ENCODE peak calls at places on chromosomes 13 and 19, in five cellular contexts. One of them, this sample, is unnamed.

GRCh38 chr13:72368031-72368430 is 359.4 kb downstream of the MZT1 start:
- DNase-seq in GM12878: no peak
- DNase-seq in SK-N-SH: no peak
- DNase-seq in HepG2: no peak
- DNase-seq in K562: no peak
- DNase-seq in this sample: no peak

GRCh38 chr13:82165396-82166174 is 1716.7 kb downstream of the SLITRK1 start:
- DNase-seq in K562: no peak
- DNase-seq in GM12878: no peak
- DNase-seq in SK-N-SH: peak
- DNase-seq in HepG2: no peak
- DNase-seq in this sample: peak

GRCh38 chr19:42433503-42434260 is 6.5 kb upstream of the LIPE start:
- DNase-seq in SK-N-SH: no peak
- DNase-seq in HepG2: peak
- DNase-seq in GM12878: no peak
- DNase-seq in K562: peak
- DNase-seq in this sample: peak

GRCh38 chr19:48135411-48135810 is 24.8 kb upstream of the PLA2G4C start:
- DNase-seq in HepG2: no peak
- DNase-seq in K562: no peak
- DNase-seq in GM12878: no peak
- DNase-seq in SK-N-SH: peak
- DNase-seq in this sample: peak

GRCh38 chr19:48400018-48400742 is 6.7 kb downstream of the GRIN2D start:
- DNase-seq in K562: peak
- DNase-seq in HepG2: peak
- DNase-seq in SK-N-SH: peak
- DNase-seq in GM12878: no peak
- DNase-seq in this sample: peak

GRCh38 chr13:94119360-94119936 is 360.0 kb downstream of the DCT start:
- DNase-seq in GM12878: no peak
- DNase-seq in K562: no peak
- DNase-seq in SK-N-SH: no peak
- DNase-seq in HepG2: peak
- DNase-seq in this sample: no peak

GRCh38 chr13:45162821-45163220 is 38.0 kb downstream of the KCTD4 start:
- DNase-seq in K562: no peak
- DNase-seq in GM12878: no peak
- DNase-seq in HepG2: no peak
- DNase-seq in SK-N-SH: no peak
- DNase-seq in this sample: peak

GRCh38 chr13:35791191-35791902 is 314.9 kb upstream of the MAB21L1 start:
- DNase-seq in SK-N-SH: no peak
- DNase-seq in HepG2: no peak
- DNase-seq in GM12878: no peak
- DNase-seq in K562: no peak
- DNase-seq in this sample: peak

GRCh38 chr19:18046066-18046718 is 38.2 kb downstream of the ARRDC2 start:
- DNase-seq in SK-N-SH: no peak
- DNase-seq in GM12878: no peak
- DNase-seq in K562: no peak
- DNase-seq in HepG2: peak
- DNase-seq in this sample: no peak

GRCh38 chr13:40786568-40786996 is 2.8 kb upstream of the SLC25A15 start:
- DNase-seq in HepG2: peak
- DNase-seq in GM12878: no peak
- DNase-seq in SK-N-SH: no peak
- DNase-seq in K562: no peak
- DNase-seq in this sample: no peak

GRCh38 chr13:84208251-84208650 is 326.0 kb upstream of the SLITRK1 start:
- DNase-seq in K562: no peak
- DNase-seq in GM12878: no peak
- DNase-seq in SK-N-SH: no peak
- DNase-seq in HepG2: no peak
- DNase-seq in this sample: no peak

GRCh38 chr13:35781661-35782060 is 305.2 kb upstream of the MAB21L1 start:
- DNase-seq in GM12878: no peak
- DNase-seq in K562: no peak
- DNase-seq in SK-N-SH: no peak
- DNase-seq in HepG2: no peak
- DNase-seq in this sample: no peak

GRCh38 chr19:54133312-54133956 is 4.1 kb upstream of the CNOT3 start:
- DNase-seq in K562: no peak
- DNase-seq in GM12878: no peak
- DNase-seq in HepG2: peak
- DNase-seq in SK-N-SH: no peak
- DNase-seq in this sample: no peak

GRCh38 chr19:11963566-11964355 is 1.1 kb upstream of the ZNF763 start:
- DNase-seq in SK-N-SH: peak
- DNase-seq in HepG2: peak
- DNase-seq in GM12878: peak
- DNase-seq in K562: peak
- DNase-seq in this sample: no peak

GRCh38 chr19:46785054-46785979 is 3.1 kb downstream of the SLC1A5 start:
- DNase-seq in SK-N-SH: no peak
- DNase-seq in K562: no peak
- DNase-seq in HepG2: no peak
- DNase-seq in GM12878: no peak
- DNase-seq in this sample: no peak

GRCh38 chr19:15869109-15869555 is 28.7 kb downstream of the CYP4F2 start:
- DNase-seq in K562: peak
- DNase-seq in HepG2: peak
- DNase-seq in SK-N-SH: peak
- DNase-seq in GM12878: no peak
- DNase-seq in this sample: peak

GRCh38 chr13:44385847-44386246 is 12.2 kb downstream of the SERP2 start:
- DNase-seq in GM12878: no peak
- DNase-seq in K562: no peak
- DNase-seq in HepG2: no peak
- DNase-seq in SK-N-SH: no peak
- DNase-seq in this sample: no peak

GRCh38 chr13:43664700-43665191 is 122.0 kb downstream of the ENOX1 start:
- DNase-seq in GM12878: no peak
- DNase-seq in SK-N-SH: no peak
- DNase-seq in HepG2: no peak
- DNase-seq in K562: no peak
- DNase-seq in this sample: peak

GRCh38 chr13:49367640-49368431 is 76.0 kb downstream of the CAB39L start:
- DNase-seq in GM12878: no peak
- DNase-seq in K562: no peak
- DNase-seq in SK-N-SH: no peak
- DNase-seq in HepG2: no peak
- DNase-seq in this sample: no peak

GRCh38 chr19:29545866-29546582 is 20.2 kb downstream of the VSTM2B start:
- DNase-seq in SK-N-SH: no peak
- DNase-seq in K562: no peak
- DNase-seq in GM12878: no peak
- DNase-seq in HepG2: no peak
- DNase-seq in this sample: no peak

GRCh38 chr13:42047561-42048322 is 706 bp upstream of the DGKH start:
- DNase-seq in K562: peak
- DNase-seq in SK-N-SH: peak
- DNase-seq in GM12878: peak
- DNase-seq in HepG2: no peak
- DNase-seq in this sample: peak

DNA sequence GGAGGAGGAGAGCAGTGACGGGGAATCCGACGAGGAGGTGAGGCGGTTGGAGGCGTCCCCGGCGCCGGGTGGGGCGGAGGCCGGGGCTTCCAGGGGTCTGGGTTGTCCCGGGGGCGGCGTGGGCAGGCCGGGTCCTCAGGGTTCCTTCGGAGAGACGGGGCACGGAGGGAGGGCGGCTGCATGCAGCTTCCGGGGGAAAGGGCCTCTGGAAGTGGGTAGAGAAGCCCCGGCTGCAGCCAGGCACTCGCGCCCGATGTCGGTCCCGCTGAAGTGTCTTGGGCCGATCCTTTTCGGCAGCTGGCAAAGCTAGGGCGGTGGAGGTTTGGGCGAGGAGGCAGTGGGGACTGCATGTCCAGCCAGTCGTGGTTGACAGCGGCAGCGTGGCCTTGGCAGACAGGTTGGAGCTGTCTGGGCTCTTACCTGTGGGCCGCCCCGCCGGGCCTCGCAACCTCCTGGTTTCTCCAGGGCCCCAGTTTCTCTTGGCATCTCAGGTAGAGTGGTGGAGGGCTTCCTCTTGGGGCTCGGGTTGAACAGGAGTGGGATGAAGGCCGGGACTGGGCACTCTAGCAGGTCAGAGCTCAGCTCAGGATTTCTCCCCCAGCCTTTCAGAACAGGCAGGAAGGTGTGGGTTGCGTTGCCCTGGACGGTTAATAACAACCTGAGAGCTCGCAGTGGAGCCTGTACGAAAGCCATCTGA is 690 bp downstream of the KMT2B start:
- DNase-seq in K562: no peak
- DNase-seq in HepG2: no peak
- DNase-seq in GM12878: no peak
- DNase-seq in SK-N-SH: peak
- DNase-seq in this sample: peak
- TF ChIP-seq REST in K562: no peak
- TF ChIP-seq REST in HepG2: no peak
- TF ChIP-seq REST in GM12878: no peak
- TF ChIP-seq REST in SK-N-SH: no peak
- TF ChIP-seq REST in this sample: no peak

GRCh38 chr19:4664642-4665041 is 5.5 kb downstream of the MYDGF start:
- DNase-seq in K562: no peak
- DNase-seq in HepG2: no peak
- DNase-seq in SK-N-SH: no peak
- DNase-seq in GM12878: no peak
- DNase-seq in this sample: no peak

GRCh38 chr19:4671182-4671851 is 1.2 kb upstream of the MYDGF start:
- DNase-seq in SK-N-SH: no peak
- DNase-seq in GM12878: no peak
- DNase-seq in K562: no peak
- DNase-seq in HepG2: peak
- DNase-seq in this sample: no peak

GRCh38 chr19:4673216-4673615 is 3.1 kb upstream of the MYDGF start:
- DNase-seq in HepG2: no peak
- DNase-seq in GM12878: no peak
- DNase-seq in SK-N-SH: no peak
- DNase-seq in K562: no peak
- DNase-seq in this sample: no peak

GRCh38 chr19:4673726-4674125 is 3.6 kb upstream of the MYDGF start:
- DNase-seq in GM12878: no peak
- DNase-seq in HepG2: no peak
- DNase-seq in K562: no peak
- DNase-seq in SK-N-SH: no peak
- DNase-seq in this sample: no peak

DNA sequence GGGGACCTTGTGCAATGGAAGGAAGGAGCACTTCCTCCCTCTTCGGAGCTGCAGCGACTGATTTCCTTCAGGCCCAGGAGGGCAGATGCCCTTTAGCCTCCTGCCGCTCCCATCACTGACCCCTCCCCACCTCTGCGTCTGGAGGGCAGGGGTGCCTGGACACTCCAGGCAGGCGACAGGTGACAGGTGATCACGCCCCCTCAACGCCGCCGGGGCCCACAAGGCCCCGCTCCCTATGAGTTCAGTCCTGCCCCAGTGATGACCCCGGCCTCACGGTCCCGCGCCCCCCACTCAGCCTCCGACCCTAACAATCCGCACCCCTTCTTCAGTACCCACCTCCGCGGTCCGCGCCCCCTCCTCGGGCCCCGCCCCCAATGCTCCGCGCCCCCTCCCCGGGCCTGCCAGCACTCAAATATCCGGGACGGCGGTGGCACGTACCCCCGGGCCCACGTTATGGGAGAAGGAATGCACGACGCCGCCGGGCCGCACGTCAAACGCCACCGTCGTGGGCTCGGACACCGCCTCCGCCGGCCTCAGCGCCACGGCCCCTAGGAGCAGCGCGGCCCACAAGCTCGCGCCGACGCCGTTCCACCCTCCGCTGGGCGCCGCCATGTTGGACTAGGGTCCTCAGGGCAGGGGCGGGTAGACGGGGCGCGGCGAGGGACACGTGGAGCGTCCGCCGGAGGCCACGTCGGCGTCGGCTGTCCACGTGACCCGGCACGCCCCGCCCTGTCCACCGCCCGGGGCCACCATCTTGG is at the start of gene MYDGF:
- DNase-seq in GM12878: peak
- DNase-seq in K562: peak
- DNase-seq in SK-N-SH: peak
- DNase-seq in HepG2: peak
- DNase-seq in this sample: peak
- TF ChIP-seq CHD2 in GM12878: no peak
- TF ChIP-seq CHD2 in K562: no peak
- TF ChIP-seq CHD2 in SK-N-SH: peak
- TF ChIP-seq CHD2 in HepG2: no peak
- TF ChIP-seq CHD2 in this sample: no peak

GRCh38 chr19:2150794-2151338 is 500 bp downstream of the AP3D1 start:
- DNase-seq in GM12878: no peak
- DNase-seq in K562: peak
- DNase-seq in SK-N-SH: no peak
- DNase-seq in HepG2: no peak
- DNase-seq in this sample: no peak

GRCh38 chr19:2151339-2152229 is at the start of gene AP3D1:
- DNase-seq in K562: peak
- DNase-seq in HepG2: peak
- DNase-seq in SK-N-SH: peak
- DNase-seq in GM12878: peak
- DNase-seq in this sample: peak

GRCh38 chr19:2149980-2150793 is 1.2 kb downstream of the AP3D1 start:
- DNase-seq in HepG2: no peak
- DNase-seq in K562: no peak
- DNase-seq in SK-N-SH: peak
- DNase-seq in GM12878: no peak
- DNase-seq in this sample: no peak

GRCh38 chr19:2145831-2146241 is 5.5 kb downstream of the AP3D1 start:
- DNase-seq in SK-N-SH: no peak
- DNase-seq in GM12878: no peak
- DNase-seq in K562: no peak
- DNase-seq in HepG2: no peak
- DNase-seq in this sample: no peak

DNA sequence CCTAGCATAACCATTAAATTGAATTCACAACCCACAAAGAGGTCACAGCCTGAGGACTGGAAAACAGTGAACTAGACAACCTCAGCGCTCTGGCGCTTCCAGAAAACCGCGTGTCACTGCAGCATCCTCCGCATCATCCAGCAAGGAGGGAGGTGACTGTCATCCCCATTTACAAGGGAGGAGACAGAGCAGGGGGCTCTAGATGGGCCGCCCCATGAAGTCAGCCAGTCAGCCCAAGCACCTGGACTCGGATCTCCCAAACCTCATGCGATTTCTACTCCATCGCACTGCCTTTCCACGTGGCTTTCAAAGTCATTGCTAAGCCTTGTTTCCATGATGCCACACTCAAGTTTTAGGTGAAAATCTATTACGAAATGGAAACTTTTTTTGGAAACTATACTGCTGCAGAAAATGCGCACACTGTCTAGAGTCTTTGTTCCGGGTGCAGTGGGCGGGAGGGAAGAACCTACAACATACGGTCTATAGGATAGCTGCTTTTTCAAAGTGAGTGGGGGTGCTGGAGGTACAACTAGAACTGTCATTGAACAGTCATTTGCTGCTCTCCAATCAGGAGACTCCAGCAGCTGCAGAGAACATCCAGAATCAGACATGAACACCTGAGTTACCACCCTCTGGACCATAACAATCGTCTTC is 2.8 kb downstream of the AP3D1 start:
- DNase-seq in GM12878: no peak
- DNase-seq in K562: no peak
- DNase-seq in SK-N-SH: peak
- DNase-seq in HepG2: no peak
- DNase-seq in this sample: no peak
- TF ChIP-seq REST in GM12878: no peak
- TF ChIP-seq REST in K562: no peak
- TF ChIP-seq REST in SK-N-SH: no peak
- TF ChIP-seq REST in HepG2: no peak
- TF ChIP-seq REST in this sample: no peak

GRCh38 chr13:112723771-112724170 is 33.9 kb downstream of the ATP11A start:
- DNase-seq in HepG2: no peak
- DNase-seq in GM12878: no peak
- DNase-seq in SK-N-SH: no peak
- DNase-seq in K562: no peak
- DNase-seq in this sample: no peak
- TF ChIP-seq CHD2 in HepG2: no peak
- TF ChIP-seq CHD2 in GM12878: no peak
- TF ChIP-seq CHD2 in SK-N-SH: no peak
- TF ChIP-seq CHD2 in K562: no peak
- TF ChIP-seq CHD2 in this sample: no peak

This sample was measured in A549.